ENCODE peak calls at places on chromosomes 4 and X, in eight cellular contexts. P is RWPE2; R is PC-3; C is left lung; D is CD8-positive, alpha-beta T cell; O is GM23248; W is Caco-2; Y is suprapubic skin. J is an unnamed sample.

GRCh38 chr4:65071532-65071931 is 598.8 kb downstream of the EPHA5 start:
- DNase-seq in P (no peak), Y (no peak), W (no peak), D (no peak), R (peak; percentile 61), O (no peak), C (no peak), J (no peak)

GRCh38 chr4:125728568-125728967 is 413.8 kb downstream of the FAT4 start:
- DNase-seq in P (peak; percentile 70), W (no peak), R (peak; percentile 88), O (peak; percentile 94), D (no peak), Y (no peak), C (peak; percentile 49), J (no peak)

GRCh38 chrX:13059676-13060499 is 15.5 kb upstream of the FAM9C start:
- DNase-seq in P (no peak), C (no peak), D (no peak), Y (no peak), R (peak; percentile 90), W (peak; percentile 43), O (peak; percentile 37), J (no peak)

GRCh38 chr4:137226900-137227299 is 305.4 kb downstream of the PCDH18 start:
- DNase-seq in W (no peak), D (no peak), O (peak; percentile 23), R (peak; percentile 55), Y (no peak), P (no peak), C (no peak), J (no peak)

GRCh38 chr4:82780398-82781231 is 18.0 kb downstream of the SCD5 start:
- DNase-seq in O (peak; percentile 45), W (no peak), Y (peak; percentile 74), C (peak; percentile 65), R (no peak), D (no peak), P (no peak), J (no peak)

GRCh38 chrX:43423876-43424275 is 232.2 kb upstream of the MAOA start:
- DNase-seq in R (no peak), C (no peak), W (no peak), O (no peak), P (no peak), D (no peak), Y (no peak), J (no peak)

GRCh38 chr4:103306870-103307345 is 108.8 kb upstream of the CENPE start:
- DNase-seq in W (peak; percentile 82), Y (no peak), R (peak; percentile 3), C (peak; percentile 35), P (no peak), O (peak; percentile 8), D (no peak), J (no peak)

GRCh38 chr4:73705721-73706120 is 34.6 kb upstream of the CXCL8 start:
- DNase-seq in D (no peak), R (no peak), O (peak; percentile 34), W (no peak), P (no peak), C (no peak), Y (no peak), J (no peak)

GRCh38 chr4:48483006-48483776 is at the start of gene SLC10A4:
- DNase-seq in R (no peak), O (peak; percentile 15), C (no peak), D (no peak), Y (no peak), P (no peak), W (no peak), J (no peak)

GRCh38 chr4:8459867-8460453 is 19.4 kb downstream of the TRMT44 start:
- DNase-seq in W (peak; percentile 90), P (no peak), D (no peak), C (no peak), O (no peak), R (peak; percentile 68), Y (no peak), J (no peak)
- H3K4me1 ChIP-seq in W (peaks cover 21% of the 10 kb centered on the region), P (no peaks in the 10 kb centered on the region), D (no peaks in the 10 kb centered on the region), C (no peaks in the 10 kb centered on the region), O (no peaks in the 10 kb centered on the region), R (peaks cover 4% of the 10 kb centered on the region), Y (no peaks in the 10 kb centered on the region), J (no peaks in the 10 kb centered on the region)

GRCh38 chrX:143336261-143336660 is 181.0 kb downstream of the SPANXN3 start:
- DNase-seq in O (no peak), P (no peak), R (no peak), D (no peak), Y (no peak), W (no peak), C (no peak), J (no peak)
- H3K9me3 ChIP-seq in O (no peaks in the 10 kb centered on the region), P (no peaks in the 10 kb centered on the region), R (no peaks in the 10 kb centered on the region), D (no peaks in the 10 kb centered on the region), Y (no peaks in the 10 kb centered on the region), W (no peaks in the 10 kb centered on the region), C (no peaks in the 10 kb centered on the region), J (no peaks in the 10 kb centered on the region)

DNA sequence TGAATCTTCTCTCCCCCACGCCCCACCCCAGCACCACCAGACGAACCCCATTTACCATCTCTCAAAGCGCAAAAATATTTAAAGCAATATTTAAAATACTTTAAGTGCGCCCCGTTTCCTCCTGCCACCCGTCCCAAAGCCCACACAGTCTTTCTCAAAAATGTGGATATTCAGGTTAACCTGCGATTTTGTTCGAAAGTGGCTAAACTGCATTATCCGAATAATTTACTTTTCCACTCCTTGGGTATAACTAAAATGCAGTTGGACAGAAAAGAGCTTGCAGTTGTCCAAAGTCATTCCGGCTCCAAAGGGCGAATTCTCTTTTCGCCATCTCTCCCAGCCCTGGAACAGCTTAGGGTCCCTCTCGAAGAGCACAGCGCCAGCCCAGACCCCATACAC is 662 bp downstream of the SMIM43 start:
- DNase-seq in C (no peak), O (no peak), R (no peak), Y (no peak), P (no peak), W (no peak), D (no peak), J (no peak)
- H3K4me3 ChIP-seq in C (peak overlapping the region; percentile 41), O (peak overlapping the region; percentile 75), R (no peak overlapping the region), Y (peak overlapping the region; percentile 47), P (peak overlapping the region; percentile 32), W (no peak overlapping the region), D (no peak overlapping the region), J (no peak overlapping the region)

DNA sequence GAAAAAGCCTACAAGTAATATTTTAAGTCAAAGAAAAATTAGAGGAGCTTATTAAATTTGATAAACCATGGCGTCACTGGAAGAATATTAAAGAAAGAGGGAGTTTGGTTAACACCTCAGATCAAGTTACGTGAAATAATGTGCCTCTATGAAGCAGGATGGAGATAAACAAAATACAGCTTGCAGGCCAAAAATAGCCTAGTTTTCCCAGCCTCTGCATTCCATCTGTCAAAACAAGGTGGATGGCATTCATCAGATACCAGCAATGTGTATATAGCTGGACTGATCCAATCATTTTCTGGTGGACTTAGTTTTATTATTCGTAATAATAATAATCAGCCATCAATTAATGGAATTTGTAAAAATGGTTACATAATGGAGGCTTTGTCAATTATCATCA is 230.7 kb downstream of the NR3C2 start:
- DNase-seq in W (no peak), D (no peak), O (no peak), P (no peak), R (no peak), C (no peak), Y (no peak), J (no peak)
- H3K4me1 ChIP-seq in W (no peaks in the 10 kb centered on the region), D (peaks cover 2% of the 10 kb centered on the region), O (no peaks in the 10 kb centered on the region), P (no peaks in the 10 kb centered on the region), R (no peaks in the 10 kb centered on the region), C (no peaks in the 10 kb centered on the region), Y (peaks cover 21% of the 10 kb centered on the region), J (peaks cover 5% of the 10 kb centered on the region)

DNA sequence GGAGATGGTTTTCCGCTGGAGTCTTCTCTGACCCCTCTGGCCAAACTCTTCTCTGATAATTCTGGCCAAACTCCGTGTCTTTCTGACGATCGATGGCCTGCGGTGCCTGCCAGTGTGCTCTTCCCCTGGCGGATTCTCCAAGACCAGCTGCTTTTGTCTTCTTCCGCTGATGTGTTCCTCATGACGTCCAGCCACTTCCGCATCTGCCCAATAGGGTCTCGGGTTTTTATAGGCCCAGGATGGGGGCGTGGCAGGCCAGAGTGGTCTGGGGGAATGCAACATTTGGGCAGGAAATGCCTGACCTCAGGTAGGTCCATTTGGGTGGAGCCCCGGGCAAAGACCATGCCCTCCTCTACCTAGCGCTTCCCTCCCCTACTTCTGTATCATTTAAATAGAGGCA is 1542.1 kb downstream of the STIM2 start:
- DNase-seq in R (no peak), O (no peak), P (no peak), W (no peak), C (no peak), D (no peak), Y (no peak), J (no peak)
- H3K9me3 ChIP-seq in R (no peaks in the 10 kb centered on the region), O (no peaks in the 10 kb centered on the region), P (no peaks in the 10 kb centered on the region), W (peaks cover 3% of the 10 kb centered on the region), C (peaks cover 6% of the 10 kb centered on the region), D (no peaks in the 10 kb centered on the region), Y (no peaks in the 10 kb centered on the region), J (no peaks in the 10 kb centered on the region)

GRCh38 chr4:3481783-3482397 is 18.8 kb downstream of the DOK7 start:
- DNase-seq in P (no peak), D (no peak), Y (no peak), W (no peak), O (no peak), C (no peak), R (no peak), J (no peak)

GRCh38 chr4:3480528-3481112 is 17.5 kb downstream of the DOK7 start:
- DNase-seq in Y (no peak), R (peak; percentile 74), P (no peak), W (peak; percentile 70), C (peak; percentile 78), D (peak; percentile 61), O (peak; percentile 80), J (peak; percentile 62)

GRCh38 chr4:3479358-3480101 is 16.4 kb downstream of the DOK7 start:
- DNase-seq in W (no peak), C (no peak), Y (no peak), R (no peak), P (no peak), O (no peak), D (no peak), J (no peak)

GRCh38 chr4:3482707-3483106 is 19.6 kb downstream of the DOK7 start:
- DNase-seq in O (no peak), C (no peak), P (no peak), Y (no peak), D (no peak), W (no peak), R (no peak), J (no peak)

DNA sequence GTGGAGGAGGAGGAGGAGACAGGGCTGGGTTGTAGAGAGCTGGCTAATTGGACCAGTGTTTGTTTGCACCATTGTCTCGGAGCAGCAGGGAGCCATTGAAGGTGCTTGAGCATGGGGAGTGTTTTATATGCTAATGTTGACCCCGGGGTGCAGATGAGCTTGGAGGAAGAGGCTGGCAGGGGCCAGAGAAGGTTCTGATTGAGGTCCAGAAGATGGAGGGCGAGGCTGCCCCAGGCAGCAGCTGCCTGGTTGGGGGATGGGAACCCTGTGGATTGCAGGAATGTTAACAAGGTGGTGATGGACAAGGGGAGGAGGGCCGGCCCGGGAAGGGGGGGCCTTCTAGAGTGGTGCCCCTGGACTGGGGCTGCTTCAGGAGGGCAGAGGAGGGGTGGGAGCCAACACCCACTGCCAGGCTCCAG is 18.0 kb downstream of the DOK7 start:
- DNase-seq in Y (no peak), R (no peak), C (no peak), D (no peak), W (no peak), P (no peak), O (no peak), J (no peak)
- H3K4me3 ChIP-seq in Y (no peak overlapping the region), R (no peak overlapping the region), C (no peak overlapping the region), D (no peak overlapping the region), W (no peak overlapping the region), P (no peak overlapping the region), O (no peak overlapping the region), J (no peak overlapping the region)